ENCODE peak calls at places on chromosomes 12 and 14, in five cellular contexts. S, M, I, H and L are unnamed samples. For H3K27me3, the result is how much of the 10 kb centered on the place peaks cover.

GRCh38 chr14:94066089-94066676 is 14.8 kb downstream of the DDX24 start:
- DNase-seq in S (peak), M (no peak), I (no peak), H (no peak), L (no peak)

GRCh38 chr14:104367811-104368750 is 211.5 kb upstream of the C14orf180 start:
- DNase-seq in S (no peak), M (peak), I (no peak), H (no peak), L (no peak)

GRCh38 chr14:20722016-20722415 is 23.7 kb upstream of the EDDM3A start:
- DNase-seq in S (no peak), M (no peak), I (no peak), H (no peak), L (no peak)

GRCh38 chr14:33847066-33847465 is 103.8 kb downstream of the EGLN3 start:
- DNase-seq in S (no peak), M (no peak), I (no peak), H (no peak), L (no peak)

GRCh38 chr14:105250986-105251385 is 2.7 kb downstream of the BTBD6 start:
- DNase-seq in S (no peak), M (no peak), I (no peak), H (no peak), L (no peak)

GRCh38 chr12:639988-640387 is 23.3 kb downstream of the NINJ2 start:
- DNase-seq in S (no peak), M (no peak), I (no peak), H (no peak), L (no peak)

GRCh38 chr12:6540181-6540877 is 6.0 kb downstream of the GAPDH start:
- DNase-seq in S (peak), M (peak), I (peak), H (no peak), L (no peak)

GRCh38 chr14:85387181-85387580 is 142.8 kb upstream of the FLRT2 start:
- DNase-seq in S (no peak), M (no peak), I (no peak), H (peak), L (no peak)

GRCh38 chr12:132602578-132603239 is 7.7 kb downstream of the LRCOL1 start:
- DNase-seq in S (no peak), M (no peak), I (peak), H (peak), L (no peak)

GRCh38 chr14:104872469-104873341 is 7.6 kb downstream of the CEP170B start:
- DNase-seq in S (no peak), M (peak), I (peak), H (no peak), L (no peak)

GRCh38 chr12:123396543-123396942 is 12.6 kb downstream of the KMT5A start:
- DNase-seq in S (no peak), M (no peak), I (no peak), H (no peak), L (no peak)

GRCh38 chr12:29238822-29239291 is 89.8 kb downstream of the FAR2 start:
- DNase-seq in S (no peak), M (no peak), I (no peak), H (peak), L (no peak)

GRCh38 chr12:75892779-75893408 is 138.7 kb downstream of the PHLDA1 start:
- DNase-seq in S (no peak), M (no peak), I (no peak), H (no peak), L (no peak)

GRCh38 chr12:119179335-119180021 is 747 bp downstream of the HSPB8 start:
- DNase-seq in S (no peak), M (peak), I (peak), H (no peak), L (no peak)

GRCh38 chr14:60064491-60065072 is 27.1 kb upstream of the PCNX4 start:
- DNase-seq in S (no peak), M (no peak), I (no peak), H (no peak), L (no peak)

GRCh38 chr12:14384783-14385638 is 19.5 kb downstream of the ATF7IP start:
- DNase-seq in S (no peak), M (no peak), I (peak), H (peak), L (peak)

GRCh38 chr12:65510584-65511050 is 232.1 kb downstream of the MSRB3 start:
- DNase-seq in S (no peak), M (no peak), I (peak), H (no peak), L (no peak)

GRCh38 chr12:28645436-28645835 is 455.2 kb downstream of the CCDC91 start:
- DNase-seq in S (no peak), M (no peak), I (no peak), H (peak), L (no peak)

GRCh38 chr12:56897844-56898341 is 36.3 kb downstream of the SDR9C7 start:
- DNase-seq in S (no peak), M (no peak), I (no peak), H (no peak), L (no peak)

GRCh38 chr14:69485261-69485660 is 733 bp downstream of the PLEKHD1 start:
- DNase-seq in S (no peak), M (no peak), I (no peak), H (no peak), L (no peak)
- H3K27me3 ChIP-seq in S (under half), M (under half), I (under half), H (under half), L (half or more)

DNA sequence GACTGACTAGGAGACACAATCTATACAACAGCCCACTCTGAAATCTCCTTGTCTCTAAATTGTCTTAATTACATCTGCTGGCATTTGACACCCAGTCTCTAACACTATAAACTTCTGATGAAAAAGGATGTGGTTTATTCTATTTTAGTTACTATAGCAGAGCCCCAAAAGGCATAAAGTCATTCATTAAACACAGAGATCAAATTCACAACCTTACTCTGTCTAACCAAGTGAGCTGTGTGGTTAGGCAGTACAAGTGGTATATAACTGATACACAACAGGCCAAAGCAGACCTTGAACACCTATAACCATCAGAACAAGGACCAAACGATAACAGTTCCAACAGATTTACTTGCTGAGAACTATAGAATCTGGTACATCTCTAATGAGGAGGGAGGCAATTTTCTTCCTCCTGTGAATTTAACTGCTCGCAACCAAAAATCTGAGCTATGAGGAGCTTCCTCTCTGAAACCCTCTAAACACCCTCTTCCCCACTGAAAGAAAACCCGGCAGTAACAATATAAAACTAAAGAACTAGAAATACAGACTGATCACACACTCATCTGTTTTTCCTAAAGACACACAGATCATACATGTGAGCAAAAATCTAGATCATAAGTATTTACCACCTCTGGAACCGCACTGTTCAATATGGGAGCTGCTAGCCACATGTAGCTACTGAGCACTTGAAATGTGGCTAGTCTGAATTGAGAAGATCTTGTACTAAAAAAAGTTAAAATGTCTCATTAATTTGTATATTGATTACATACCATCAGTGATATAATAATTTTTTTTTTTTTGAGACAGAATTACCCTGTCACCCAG is 17.8 kb downstream of the SPPL3 start:
- DNase-seq in S (no peak), M (no peak), I (no peak), H (no peak), L (no peak)
- H3K27ac ChIP-seq in S (no peak), M (no peak), I (no peak), H (no peak), L (no peak)

GRCh38 chr12:52172956-52173355 is 18.9 kb downstream of the KRT80 start:
- DNase-seq in S (no peak), M (no peak), I (no peak), H (no peak), L (no peak)
- H3K27me3 ChIP-seq in S (under half), M (under half), I (under half), H (under half), L (under half)

GRCh38 chr14:102279282-102279681 is 25.7 kb downstream of the MOK start:
- DNase-seq in S (no peak), M (no peak), I (no peak), H (no peak), L (no peak)
- H3K27ac ChIP-seq in S (no peak), M (no peak), I (no peak), H (no peak), L (no peak)

GRCh38 chr12:80716711-80717469 is at the start of gene MYF5:
- DNase-seq in S (no peak), M (no peak), I (no peak), H (no peak), L (no peak)
- H3K27me3 ChIP-seq in S (under half), M (under half), I (under half), H (under half), L (under half)

DNA sequence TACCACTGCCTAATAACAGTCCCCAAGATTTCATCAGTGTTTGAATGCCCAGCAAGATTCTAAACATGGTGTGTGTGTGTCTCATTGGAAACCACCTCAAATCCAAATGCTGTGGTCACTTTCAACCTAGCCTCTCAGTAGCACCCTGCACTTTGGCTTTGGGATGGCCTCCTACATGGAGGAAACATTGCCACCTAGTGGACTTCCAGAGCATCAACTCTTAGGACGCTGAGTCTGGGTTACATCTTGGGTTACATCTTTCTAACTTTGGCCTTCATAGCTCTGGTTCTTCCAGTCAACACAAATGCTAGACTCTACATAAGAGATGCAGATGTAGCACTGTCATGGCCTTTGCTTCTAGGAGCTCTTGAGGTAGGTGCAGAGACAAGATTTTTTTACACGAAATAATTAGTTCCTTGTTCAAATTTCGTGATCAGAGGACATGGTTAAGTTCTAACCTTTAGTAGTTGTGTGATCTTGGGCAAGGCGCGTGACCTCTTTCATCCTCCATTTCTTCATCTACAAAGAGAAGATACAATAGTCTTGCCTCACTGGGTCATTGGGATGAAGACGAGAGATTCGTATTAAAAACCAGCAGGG is 113.5 kb upstream of the VASH1 start:
- DNase-seq in S (no peak), M (no peak), I (no peak), H (peak), L (no peak)
- H3K27ac ChIP-seq in S (no peak), M (no peak), I (no peak), H (no peak), L (no peak)